ENCODE peak calls at places on chromosomes 16 and 17, in five cellular contexts. H is PC-3, V is Karpas-422, E is HCT116, W is GM23248. M is an unnamed sample. For H3K9me2, the result is how much of the 10 kb centered on the place peaks cover.

GRCh38 chr16:81492307-81492706 is 47.7 kb downstream of the CMIP start:
- DNase-seq in H (no peak), V (no peak), E (no peak), W (peak), M (no peak)

GRCh38 chr16:89261691-89262563 is 44.4 kb downstream of the ZNF778 start:
- DNase-seq in H (no peak), V (no peak), E (no peak), W (no peak), M (no peak)

GRCh38 chr17:21042434-21043295 is at the start of gene USP22:
- DNase-seq in H (no peak), V (no peak), E (no peak), W (peak), M (no peak)

GRCh38 chr16:73382921-73383594 is 335.1 kb upstream of the ZFHX3 start:
- DNase-seq in H (no peak), V (no peak), E (no peak), W (no peak), M (no peak)

GRCh38 chr17:4033751-4034251 is 69.6 kb upstream of the ATP2A3 start:
- DNase-seq in H (no peak), V (no peak), E (no peak), W (no peak), M (no peak)

GRCh38 chr17:80937501-80938356 is 53.9 kb upstream of the CHMP6 start:
- DNase-seq in H (no peak), V (no peak), E (no peak), W (no peak), M (no peak)

GRCh38 chr17:4482338-4483011 is 16.2 kb upstream of the SPNS2 start:
- DNase-seq in H (no peak), V (no peak), E (no peak), W (no peak), M (no peak)

GRCh38 chr16:31352344-31353115 is 2.4 kb upstream of the ITGAX start:
- DNase-seq in H (no peak), V (peak), E (no peak), W (no peak), M (no peak)

GRCh38 chr17:6683081-6683684 is 30.0 kb downstream of the SLC13A5 start:
- DNase-seq in H (no peak), V (no peak), E (no peak), W (no peak), M (no peak)

GRCh38 chr16:69727916-69728270 is 1.5 kb upstream of the NQO1 start:
- DNase-seq in H (peak), V (no peak), E (no peak), W (no peak), M (no peak)

GRCh38 chr17:38509772-38510423 is 81.6 kb downstream of the ARHGAP23 start:
- DNase-seq in H (no peak), V (no peak), E (no peak), W (no peak), M (no peak)

GRCh38 chr16:75181630-75182029 is 25.3 kb downstream of the CTRB2 start:
- DNase-seq in H (no peak), V (no peak), E (no peak), W (no peak), M (no peak)

GRCh38 chr17:36117505-36118382 is 14.1 kb downstream of the CCL4 start:
- DNase-seq in H (no peak), V (no peak), E (no peak), W (no peak), M (no peak)

GRCh38 chr17:18322522-18322921 is 7.4 kb downstream of the SMCR8 start:
- DNase-seq in H (no peak), V (no peak), E (no peak), W (no peak), M (no peak)

GRCh38 chr17:1145311-1145986 is 34.3 kb downstream of the ABR start:
- DNase-seq in H (no peak), V (no peak), E (no peak), W (no peak), M (no peak)

GRCh38 chr17:63358111-63358839 is 87.8 kb downstream of the CYB561 start:
- DNase-seq in H (no peak), V (no peak), E (no peak), W (peak), M (no peak)

GRCh38 chr16:77899416-77899815 is 111.1 kb downstream of the VAT1L start:
- DNase-seq in H (no peak), V (no peak), E (no peak), W (peak), M (no peak)

GRCh38 chr17:55607736-55608341 is 96.6 kb upstream of the SMIM36 start:
- DNase-seq in H (peak), V (no peak), E (no peak), W (peak), M (no peak)

GRCh38 chr16:4389051-4389955 is 17.7 kb downstream of the VASN start:
- DNase-seq in H (no peak), V (no peak), E (no peak), W (peak), M (no peak)

GRCh38 chr16:4386452-4386813 is 14.8 kb downstream of the VASN start:
- DNase-seq in H (no peak), V (no peak), E (no peak), W (peak), M (no peak)

GRCh38 chr16:4387769-4388168 is 16.1 kb downstream of the VASN start:
- DNase-seq in H (no peak), V (no peak), E (no peak), W (no peak), M (no peak)

GRCh38 chr16:4386951-4387565 is 15.4 kb downstream of the VASN start:
- DNase-seq in H (no peak), V (no peak), E (no peak), W (peak), M (no peak)

GRCh38 chr16:4388275-4389021 is 16.8 kb downstream of the VASN start:
- DNase-seq in H (no peak), V (no peak), E (no peak), W (peak), M (no peak)
- H3K9ac ChIP-seq in H (no peak), V (no peak), E (no peak), W (no peak), M (no peak)

GRCh38 chr16:7366041-7366440 is 33.4 kb downstream of the RBFOX1 start:
- DNase-seq in H (no peak), V (no peak), E (no peak), W (no peak), M (no peak)
- H3K9me2 ChIP-seq in H (under half), V (under half), E (under half), W (under half), M (under half)

GRCh38 chr17:9002236-9002609 is 19.1 kb upstream of the NTN1 start:
- DNase-seq in H (no peak), V (no peak), E (no peak), W (no peak), M (no peak)

GRCh38 chr17:9004132-9004960 is 17.0 kb upstream of the NTN1 start:
- DNase-seq in H (no peak), V (no peak), E (no peak), W (no peak), M (no peak)

GRCh38 chr17:9002610-9003354 is 18.5 kb upstream of the NTN1 start:
- DNase-seq in H (no peak), V (no peak), E (no peak), W (peak), M (no peak)

GRCh38 chr17:9004961-9005285 is 16.4 kb upstream of the NTN1 start:
- DNase-seq in H (no peak), V (no peak), E (no peak), W (no peak), M (no peak)

DNA sequence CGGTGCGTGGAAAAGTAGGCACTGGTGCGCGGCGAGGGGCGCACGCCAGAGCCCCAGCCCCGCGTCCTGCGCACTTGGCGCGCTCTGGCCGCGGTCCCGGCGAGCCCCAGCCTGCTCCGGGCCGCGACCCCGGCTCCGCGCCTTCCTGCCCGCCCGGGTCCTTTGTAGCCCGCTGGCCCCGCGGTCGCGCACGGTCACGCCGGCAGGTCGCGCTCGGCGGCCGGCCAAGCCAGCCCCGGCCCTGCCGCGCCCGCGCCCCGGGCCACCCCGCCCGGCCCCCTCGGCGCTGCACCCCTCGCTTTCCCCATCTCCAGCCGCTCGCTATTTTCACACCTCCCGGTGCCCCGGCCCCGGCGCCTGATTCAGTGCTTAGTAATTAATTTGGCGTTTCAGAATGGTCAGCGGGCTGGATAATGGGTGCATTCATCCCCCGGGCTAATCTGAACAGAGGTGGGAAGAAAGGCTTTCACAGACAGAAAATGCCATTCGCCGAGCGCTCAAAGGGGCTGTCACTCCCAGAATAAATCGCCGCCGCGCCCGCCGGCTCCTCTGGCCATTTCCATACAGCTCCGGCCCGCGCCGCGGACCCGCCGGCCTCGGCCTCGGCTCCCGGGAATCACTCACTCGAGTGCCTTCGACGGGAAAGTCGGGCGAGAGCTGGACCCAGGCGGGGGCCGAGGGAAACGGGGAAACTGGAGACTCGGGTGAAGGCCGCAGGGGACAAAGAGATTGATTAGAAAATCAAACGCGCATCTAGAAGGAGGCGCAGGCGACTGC is 17.8 kb upstream of the NTN1 start:
- DNase-seq in H (no peak), V (no peak), E (no peak), W (peak), M (no peak)
- H3K9ac ChIP-seq in H (no peak), V (no peak), E (no peak), W (no peak), M (no peak)

GRCh38 chr16:24009060-24009459 is 173.3 kb downstream of the PRKCB start:
- DNase-seq in H (no peak), V (no peak), E (no peak), W (no peak), M (no peak)
- H3K9me2 ChIP-seq in H (under half), V (under half), E (under half), W (under half), M (under half)

DNA sequence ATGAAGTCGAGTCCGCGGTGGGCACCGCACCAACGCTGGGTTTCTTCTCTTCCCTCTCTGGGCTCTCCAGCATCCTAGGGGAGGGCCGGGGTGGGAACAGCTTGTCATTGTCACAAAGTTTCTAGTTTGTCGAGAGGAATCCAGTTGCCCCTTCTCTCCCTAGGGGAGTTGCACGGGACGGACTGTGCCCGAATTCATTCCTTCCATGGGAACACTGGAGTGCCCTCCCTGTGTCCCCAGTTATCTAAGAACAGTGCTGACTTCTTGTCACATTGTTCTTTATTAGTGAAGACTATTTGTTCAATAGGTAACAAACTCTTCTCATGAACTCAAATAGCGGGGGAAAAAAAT is 1.2 kb downstream of the KLHL36 start:
- DNase-seq in H (no peak), V (no peak), E (no peak), W (no peak), M (no peak)
- H3K9ac ChIP-seq in H (no peak), V (peak), E (peak), W (peak), M (no peak)

DNA sequence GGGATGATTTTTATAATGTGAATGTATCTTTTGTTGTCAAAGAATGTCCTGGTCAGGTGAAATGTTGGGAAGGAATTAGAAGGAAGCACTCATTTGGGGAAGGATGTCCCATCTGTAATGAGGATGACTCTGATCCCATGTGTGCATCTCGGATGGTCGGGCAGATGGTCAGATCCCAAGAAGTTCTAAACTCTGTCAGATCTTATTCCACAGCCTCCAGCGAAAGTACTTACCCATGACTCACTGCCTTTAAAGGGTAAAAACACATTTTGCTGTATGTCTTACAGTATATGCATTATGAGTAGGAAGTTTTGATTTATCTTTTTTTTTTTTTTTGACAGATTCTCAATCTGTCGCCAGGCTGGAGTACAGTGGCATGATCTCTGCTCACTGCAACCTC is 548 bp upstream of the KRTAP4-11 start:
- DNase-seq in H (peak), V (no peak), E (no peak), W (no peak), M (no peak)
- H3K9me2 ChIP-seq in H (under half), V (under half), E (under half), W (under half), M (under half)

M was measured in MM.1S.